ENCODE peak calls at places on chromosome 15, in five cellular contexts. Q is mucosa of descending colon, I is NCI-H1417 treated with DMSO at 0.1 percent for 48 hours, B is left ventricle myocardium superior, E is NCI-H748 treated with DMSO at 0.1 percent for 48 hours. L is an unnamed sample.

GRCh38 chr15:85750319-85750806 is 44.4 kb downstream of the KLHL25 start:
- DNase-seq in Q (no peak), E (no peak), B (peak), I (no peak), L (peak)

GRCh38 chr15:89364341-89364740 is 29.7 kb upstream of the POLG start:
- DNase-seq in E (no peak), Q (no peak), I (no peak), B (no peak), L (peak)

GRCh38 chr15:44038801-44039200 is 156.3 kb downstream of the FRMD5 start:
- DNase-seq in E (no peak), I (no peak), Q (no peak), B (no peak), L (no peak)

GRCh38 chr15:43232289-43232874 is 11.6 kb upstream of the EPB42 start:
- DNase-seq in E (no peak), Q (no peak), I (no peak), B (no peak), L (no peak)

GRCh38 chr15:79943820-79944219 is 27.2 kb downstream of the BCL2A1 start:
- DNase-seq in Q (no peak), I (no peak), B (no peak), E (no peak), L (no peak)

GRCh38 chr15:44137750-44138149 is 57.3 kb downstream of the FRMD5 start:
- DNase-seq in B (no peak), I (no peak), E (no peak), Q (no peak), L (no peak)

GRCh38 chr15:25716414-25717102 is 146.6 kb downstream of the ATP10A start:
- DNase-seq in I (no peak), E (no peak), Q (no peak), B (no peak), L (no peak)

GRCh38 chr15:58512522-58512921 is 80.7 kb downstream of the LIPC start:
- DNase-seq in Q (no peak), B (no peak), I (no peak), E (no peak), L (no peak)

GRCh38 chr15:68272797-68273271 is 4.7 kb upstream of the FEM1B start:
- DNase-seq in I (no peak), Q (no peak), E (no peak), B (no peak), L (no peak)

GRCh38 chr15:83413054-83413719 is 34.0 kb upstream of the SH3GL3 start:
- DNase-seq in Q (no peak), I (no peak), B (no peak), E (no peak), L (no peak)

GRCh38 chr15:99895956-99896311 is 162.7 kb upstream of the LYSMD4 start:
- DNase-seq in B (no peak), Q (no peak), E (no peak), I (no peak), L (no peak)

GRCh38 chr15:99433757-99434211 is 132.0 kb upstream of the MEF2A start:
- DNase-seq in Q (no peak), B (no peak), E (no peak), I (no peak), L (no peak)

GRCh38 chr15:57017024-57017423 is 98.6 kb downstream of the TCF12 start:
- DNase-seq in E (no peak), I (no peak), B (no peak), Q (no peak), L (peak)

GRCh38 chr15:96042734-96043224 is 287.7 kb upstream of the NR2F2 start:
- DNase-seq in I (no peak), E (no peak), B (no peak), Q (no peak), L (no peak)

GRCh38 chr15:25985179-25985578 is 122.1 kb upstream of the ATP10A start:
- DNase-seq in Q (no peak), E (no peak), B (no peak), I (no peak), L (no peak)

GRCh38 chr15:75636026-75636425 is 4.0 kb downstream of the IMP3 start:
- DNase-seq in Q (no peak), E (no peak), B (no peak), I (no peak), L (no peak)

GRCh38 chr15:62610499-62610898 is 432.0 kb upstream of the TPM1 start:
- DNase-seq in I (no peak), E (no peak), Q (no peak), B (no peak), L (peak)

GRCh38 chr15:62288361-62289017 is 123.4 kb upstream of the C2CD4B start:
- DNase-seq in Q (no peak), I (no peak), B (no peak), E (no peak), L (no peak)

GRCh38 chr15:88454867-88455810 is 12.0 kb downstream of the MRPL46 start:
- DNase-seq in I (peak), Q (peak), E (peak), B (peak), L (peak)

GRCh38 chr15:23415321-23415865 is 31.6 kb downstream of the GOLGA6L2 start:
- DNase-seq in B (no peak), Q (no peak), E (no peak), I (no peak), L (no peak)

GRCh38 chr15:43370310-43370974 is 401 bp downstream of the ZSCAN29 start:
- DNase-seq in Q (no peak), B (peak), E (no peak), I (no peak), L (no peak)

GRCh38 chr15:98650871-98651481 is 2.6 kb downstream of the IGF1R start:
- DNase-seq in I (no peak), E (no peak), Q (peak), B (peak), L (no peak)

GRCh38 chr15:47244361-47244760 is 472.9 kb upstream of the SEMA6D start:
- DNase-seq in Q (no peak), I (no peak), E (no peak), B (no peak), L (no peak)

GRCh38 chr15:71660501-71660900 is 149.9 kb upstream of the NR2E3 start:
- DNase-seq in I (no peak), E (no peak), Q (no peak), B (no peak), L (no peak)

GRCh38 chr15:70561885-70562284 is 201.5 kb downstream of the UACA start:
- DNase-seq in I (no peak), Q (no peak), E (no peak), B (no peak), L (no peak)

GRCh38 chr15:93141373-93141790 is 52.4 kb upstream of the RGMA start:
- DNase-seq in E (no peak), I (no peak), Q (no peak), B (no peak), L (no peak)

GRCh38 chr15:97692317-97693015 is 268.0 kb upstream of the ARRDC4 start:
- DNase-seq in Q (no peak), I (peak), E (peak), B (peak), L (peak)

GRCh38 chr15:31489801-31490646 is 163.4 kb downstream of the KLF13 start:
- DNase-seq in Q (peak), I (no peak), E (no peak), B (peak), L (peak)

GRCh38 chr15:94327356-94327936 is 96.1 kb downstream of the MCTP2 start:
- DNase-seq in I (peak), E (peak), B (no peak), Q (no peak), L (peak)

GRCh38 chr15:79310612-79310984 is 314 bp upstream of the TMED3 start:
- DNase-seq in E (no peak), I (no peak), Q (no peak), B (no peak), L (no peak)

GRCh38 chr15:52263563-52263962 is 32.0 kb downstream of the MYO5C start:
- DNase-seq in I (no peak), B (no peak), Q (no peak), E (no peak), L (no peak)

GRCh38 chr15:67758610-67759300 is 66.6 kb upstream of the SKOR1 start:
- DNase-seq in Q (no peak), B (no peak), I (no peak), E (no peak), L (no peak)

GRCh38 chr15:48040166-48040817 is 80.5 kb upstream of the SLC24A5 start:
- DNase-seq in Q (peak), I (no peak), B (no peak), E (no peak), L (peak)